ENCODE peak calls at places on chromosomes 7 and 10, in seven cellular contexts. Y, C, I, H, R, N and L are unnamed samples.

GRCh38 chr7:8133955-8134733 is 127.8 kb downstream of the ICA1 start:
- DNase-seq in Y (no peak), C (no peak), I (no peak), H (no peak), R (no peak), N (peak; percentile 60), L (no peak)

GRCh38 chr7:127650842-127651555 is 995 bp upstream of the SND1 start:
- DNase-seq in Y (no peak), C (peak; percentile 44), I (no peak), H (no peak), R (no peak), N (peak; percentile 44), L (no peak)

GRCh38 chr7:77426521-77427051 is 10.4 kb upstream of the GSAP start:
- DNase-seq in Y (no peak), C (no peak), I (no peak), H (no peak), R (no peak), N (no peak), L (no peak)

GRCh38 chr10:14527134-14527780 is 196.5 kb upstream of the FRMD4A start:
- DNase-seq in Y (no peak), C (no peak), I (no peak), H (no peak), R (no peak), N (no peak), L (no peak)

GRCh38 chr7:42115795-42116194 is 121.2 kb downstream of the GLI3 start:
- DNase-seq in Y (no peak), C (no peak), I (no peak), H (no peak), R (no peak), N (no peak), L (no peak)

GRCh38 chr10:29150010-29150409 is 138.9 kb upstream of the LYZL1 start:
- DNase-seq in Y (no peak), C (no peak), I (no peak), H (no peak), R (no peak), N (no peak), L (no peak)

GRCh38 chr7:1080251-1080917 is 7.5 kb upstream of the GPER1 start:
- DNase-seq in Y (no peak), C (no peak), I (no peak), H (no peak), R (no peak), N (no peak), L (no peak)

GRCh38 chr10:70253878-70254765 is 20.9 kb upstream of the PPA1 start:
- DNase-seq in Y (no peak), C (no peak), I (no peak), H (no peak), R (no peak), N (no peak), L (no peak)

GRCh38 chr7:96449094-96449493 is 127.2 kb upstream of the SLC25A13 start:
- DNase-seq in Y (no peak), C (no peak), I (no peak), H (no peak), R (no peak), N (no peak), L (no peak)

GRCh38 chr10:49679480-49679893 is at the start of gene C10orf53:
- DNase-seq in Y (peak; percentile 26), C (no peak), I (peak; percentile 14), H (peak; percentile 38), R (no peak), N (peak; percentile 73), L (no peak)

GRCh38 chr7:24318326-24318725 is 34.3 kb downstream of the NPY start:
- DNase-seq in Y (no peak), C (peak; percentile 6), I (no peak), H (no peak), R (no peak), N (no peak), L (no peak)

GRCh38 chr7:123070702-123071286 is 75.3 kb upstream of the TAS2R16 start:
- DNase-seq in Y (no peak), C (peak; percentile 3), I (no peak), H (peak; percentile 14), R (no peak), N (no peak), L (no peak)

GRCh38 chr10:52632591-52632990 is 140.0 kb downstream of the MBL2 start:
- DNase-seq in Y (no peak), C (no peak), I (no peak), H (no peak), R (no peak), N (no peak), L (no peak)

GRCh38 chr7:77866791-77867190 is 68.2 kb downstream of the PHTF2 start:
- DNase-seq in Y (peak; percentile 6), C (peak; percentile 25), I (no peak), H (no peak), R (no peak), N (no peak), L (no peak)

GRCh38 chr7:128120116-128120515 is 88.9 kb upstream of the LRRC4 start:
- DNase-seq in Y (no peak), C (no peak), I (no peak), H (no peak), R (no peak), N (no peak), L (no peak)

GRCh38 chr10:124608093-124608721 is 136.0 kb downstream of the FAM53B start:
- DNase-seq in Y (no peak), C (no peak), I (no peak), H (no peak), R (no peak), N (no peak), L (no peak)

GRCh38 chr10:52318822-52319464 is 4.9 kb downstream of the DKK1 start:
- DNase-seq in Y (peak; percentile 83), C (peak; percentile 66), I (peak; percentile 90), H (no peak), R (no peak), N (no peak), L (no peak)

GRCh38 chr7:128931965-128932861 is 5.5 kb upstream of the IRF5 start:
- DNase-seq in Y (no peak), C (no peak), I (no peak), H (no peak), R (no peak), N (no peak), L (no peak)

GRCh38 chr10:75358835-75359421 is 42.6 kb downstream of the ZNF503 start:
- DNase-seq in Y (peak; percentile 58), C (peak; percentile 55), I (no peak), H (no peak), R (no peak), N (no peak), L (no peak)

GRCh38 chr10:11373626-11374310 is 237.7 kb downstream of the USP6NL start:
- DNase-seq in Y (no peak), C (no peak), I (no peak), H (no peak), R (no peak), N (no peak), L (no peak)

GRCh38 chr7:74569501-74570075 is 87.9 kb upstream of the GTF2I start:
- DNase-seq in Y (no peak), C (no peak), I (no peak), H (no peak), R (no peak), N (peak; percentile 55), L (no peak)

GRCh38 chr7:45872116-45873034 is 507 bp downstream of the CCDC201 start:
- DNase-seq in Y (no peak), C (no peak), I (no peak), H (peak; percentile 3), R (no peak), N (no peak), L (no peak)

GRCh38 chr7:151903249-151904032 is 26.5 kb upstream of the PRKAG2 start:
- DNase-seq in Y (no peak), C (no peak), I (no peak), H (no peak), R (no peak), N (no peak), L (no peak)

GRCh38 chr10:126375926-126376554 is 12.2 kb downstream of the ADAM12 start:
- DNase-seq in Y (no peak), C (no peak), I (no peak), H (no peak), R (no peak), N (no peak), L (no peak)

GRCh38 chr10:5488272-5489161 is 10.9 kb downstream of the CALML5 start:
- DNase-seq in Y (no peak), C (no peak), I (no peak), H (no peak), R (no peak), N (no peak), L (no peak)

GRCh38 chr7:54879776-54880175 is 120.8 kb upstream of the SEC61G start:
- DNase-seq in Y (no peak), C (peak; percentile 32), I (no peak), H (no peak), R (no peak), N (no peak), L (no peak)

GRCh38 chr10:18102404-18102803 is 37.8 kb upstream of the CACNB2 start:
- DNase-seq in Y (no peak), C (no peak), I (no peak), H (no peak), R (no peak), N (no peak), L (no peak)

GRCh38 chr7:130371059-130371458 is 9.2 kb upstream of the CPA1 start:
- DNase-seq in Y (peak; percentile 36), C (no peak), I (no peak), H (no peak), R (no peak), N (no peak), L (no peak)

GRCh38 chr10:57628592-57629284 is 639.0 kb downstream of the IPMK start:
- DNase-seq in Y (no peak), C (no peak), I (no peak), H (no peak), R (no peak), N (no peak), L (no peak)